ENCODE peak calls at places on chromosome 9, in four cellular contexts. One of them, this sample, is unnamed.
A peak's percentile ranks its signal among the peaks of the same experiment; 100 is the strongest.

GRCh38 chr9:133971121-133971951 is 20.8 kb downstream of the VAV2 start:
- DNase-seq in right atrium auricular region: no peak
- DNase-seq in cardiac muscle cell: no peak
- DNase-seq in PC-9: no peak
- DNase-seq in this sample: no peak

GRCh38 chr9:134503301-134504105 is 138.1 kb upstream of the COL5A1 start:
- DNase-seq in right atrium auricular region: no peak
- DNase-seq in PC-9: no peak
- DNase-seq in cardiac muscle cell: peak; percentile 13
- DNase-seq in this sample: no peak

GRCh38 chr9:122125158-122125890 is 32.2 kb upstream of the TTLL11 start:
- DNase-seq in cardiac muscle cell: peak; percentile 86
- DNase-seq in right atrium auricular region: peak; percentile 83
- DNase-seq in PC-9: peak; percentile 80
- DNase-seq in this sample: peak; percentile 65

GRCh38 chr9:109286571-109286977 is 34.3 kb downstream of the EPB41L4B start:
- DNase-seq in PC-9: peak; percentile 33
- DNase-seq in right atrium auricular region: no peak
- DNase-seq in cardiac muscle cell: peak; percentile 57
- DNase-seq in this sample: no peak

GRCh38 chr9:4339783-4340335 is 40.0 kb upstream of the GLIS3 start:
- DNase-seq in PC-9: no peak
- DNase-seq in cardiac muscle cell: no peak
- DNase-seq in right atrium auricular region: no peak
- DNase-seq in this sample: no peak

GRCh38 chr9:92614763-92615441 is 55.0 kb downstream of the IPPK start:
- DNase-seq in cardiac muscle cell: no peak
- DNase-seq in PC-9: no peak
- DNase-seq in right atrium auricular region: no peak
- DNase-seq in this sample: no peak

GRCh38 chr9:13088734-13089427 is 190.6 kb downstream of the MPDZ start:
- DNase-seq in PC-9: peak; percentile 5
- DNase-seq in cardiac muscle cell: peak; percentile 75
- DNase-seq in right atrium auricular region: no peak
- DNase-seq in this sample: no peak

GRCh38 chr9:17462869-17463464 is 115.9 kb upstream of the SH3GL2 start:
- DNase-seq in cardiac muscle cell: peak; percentile 77
- DNase-seq in right atrium auricular region: no peak
- DNase-seq in PC-9: no peak
- DNase-seq in this sample: no peak

GRCh38 chr9:114434878-114435311 is 47.1 kb upstream of the AKNA start:
- DNase-seq in PC-9: peak; percentile 40
- DNase-seq in cardiac muscle cell: peak; percentile 58
- DNase-seq in right atrium auricular region: no peak
- DNase-seq in this sample: peak; percentile 7

GRCh38 chr9:94921072-94921471 is 194.6 kb downstream of the AOPEP start:
- DNase-seq in PC-9: peak; percentile 52
- DNase-seq in cardiac muscle cell: peak; percentile 65
- DNase-seq in right atrium auricular region: no peak
- DNase-seq in this sample: no peak

GRCh38 chr9:126298319-126298801 is 28.3 kb upstream of the MVB12B start:
- DNase-seq in right atrium auricular region: no peak
- DNase-seq in PC-9: no peak
- DNase-seq in cardiac muscle cell: no peak
- DNase-seq in this sample: no peak

GRCh38 chr9:37949576-37949975 is 45.6 kb upstream of the SLC25A51 start:
- DNase-seq in cardiac muscle cell: no peak
- DNase-seq in right atrium auricular region: no peak
- DNase-seq in PC-9: peak; percentile 31
- DNase-seq in this sample: no peak

GRCh38 chr9:33374634-33375237 is 27.6 kb downstream of the AQP7 start:
- DNase-seq in cardiac muscle cell: peak; percentile 85
- DNase-seq in right atrium auricular region: peak; percentile 86
- DNase-seq in PC-9: peak; percentile 61
- DNase-seq in this sample: peak; percentile 61

GRCh38 chr9:34085581-34086500 is 37.2 kb upstream of the UBAP2 start:
- DNase-seq in right atrium auricular region: no peak
- DNase-seq in PC-9: no peak
- DNase-seq in cardiac muscle cell: no peak
- DNase-seq in this sample: no peak

GRCh38 chr9:36817160-36817834 is 216.8 kb downstream of the PAX5 start:
- DNase-seq in right atrium auricular region: no peak
- DNase-seq in PC-9: no peak
- DNase-seq in cardiac muscle cell: no peak
- DNase-seq in this sample: no peak

GRCh38 chr9:87249029-87249428 is 248.6 kb upstream of the DAPK1 start:
- DNase-seq in PC-9: no peak
- DNase-seq in cardiac muscle cell: no peak
- DNase-seq in right atrium auricular region: no peak
- DNase-seq in this sample: no peak

GRCh38 chr9:136511670-136512592 is 29.1 kb upstream of the SEC16A start:
- DNase-seq in cardiac muscle cell: peak; percentile 86
- DNase-seq in PC-9: no peak
- DNase-seq in right atrium auricular region: peak; percentile 90
- DNase-seq in this sample: no peak

GRCh38 chr9:136511144-136511669 is 28.4 kb upstream of the SEC16A start:
- DNase-seq in PC-9: no peak
- DNase-seq in right atrium auricular region: no peak
- DNase-seq in cardiac muscle cell: no peak
- DNase-seq in this sample: no peak

GRCh38 chr9:136509549-136509948 is 26.7 kb upstream of the SEC16A start:
- DNase-seq in PC-9: no peak
- DNase-seq in cardiac muscle cell: no peak
- DNase-seq in right atrium auricular region: no peak
- DNase-seq in this sample: no peak

GRCh38 chr9:136508729-136509500 is 26.1 kb upstream of the SEC16A start:
- DNase-seq in PC-9: no peak
- DNase-seq in right atrium auricular region: no peak
- DNase-seq in cardiac muscle cell: no peak
- DNase-seq in this sample: no peak

GRCh38 chr9:136510561-136510960 is 27.7 kb upstream of the SEC16A start:
- DNase-seq in cardiac muscle cell: no peak
- DNase-seq in PC-9: no peak
- DNase-seq in right atrium auricular region: no peak
- DNase-seq in this sample: no peak
- H3K27ac ChIP-seq in cardiac muscle cell: no peak overlapping the region
- H3K27ac ChIP-seq in PC-9: no peak overlapping the region
- H3K27ac ChIP-seq in right atrium auricular region: peak overlapping the region; percentile 72
- H3K27ac ChIP-seq in this sample: no peak overlapping the region

GRCh38 chr9:96050048-96050875 is 174.8 kb downstream of the ERCC6L2 start:
- DNase-seq in cardiac muscle cell: no peak
- DNase-seq in right atrium auricular region: no peak
- DNase-seq in PC-9: no peak
- DNase-seq in this sample: no peak
- H3K4me3 ChIP-seq in cardiac muscle cell: no peak overlapping the region
- H3K4me3 ChIP-seq in right atrium auricular region: no peak overlapping the region
- H3K4me3 ChIP-seq in PC-9: no peak overlapping the region
- H3K4me3 ChIP-seq in this sample: no peak overlapping the region

GRCh38 chr9:136255166-136255538 is 9.5 kb upstream of the QSOX2 start:
- DNase-seq in right atrium auricular region: no peak
- DNase-seq in cardiac muscle cell: peak; percentile 64
- DNase-seq in PC-9: no peak
- DNase-seq in this sample: no peak
- H3K27me3 ChIP-seq in right atrium auricular region: no peaks in the 10 kb centered on the region
- H3K27me3 ChIP-seq in cardiac muscle cell: no peaks in the 10 kb centered on the region
- H3K27me3 ChIP-seq in PC-9: peaks cover 54% of the 10 kb centered on the region
- H3K27me3 ChIP-seq in this sample: no peaks in the 10 kb centered on the region

GRCh38 chr9:136799079-136799853 is 3.1 kb downstream of the CCDC183 start:
- DNase-seq in PC-9: no peak
- DNase-seq in right atrium auricular region: no peak
- DNase-seq in cardiac muscle cell: peak; percentile 13
- DNase-seq in this sample: no peak
- H3K27ac ChIP-seq in PC-9: no peak overlapping the region
- H3K27ac ChIP-seq in right atrium auricular region: peak overlapping the region; percentile 32
- H3K27ac ChIP-seq in cardiac muscle cell: peak overlapping the region; percentile 99
- H3K27ac ChIP-seq in this sample: no peak overlapping the region

GRCh38 chr9:72213906-72214305 is 64.7 kb downstream of the GDA start:
- DNase-seq in PC-9: no peak
- DNase-seq in right atrium auricular region: no peak
- DNase-seq in cardiac muscle cell: no peak
- DNase-seq in this sample: no peak
- H3K4me3 ChIP-seq in PC-9: no peak overlapping the region
- H3K4me3 ChIP-seq in right atrium auricular region: no peak overlapping the region
- H3K4me3 ChIP-seq in cardiac muscle cell: no peak overlapping the region
- H3K4me3 ChIP-seq in this sample: no peak overlapping the region

GRCh38 chr9:132412089-132412488 is 2.1 kb downstream of the CFAP77 start:
- DNase-seq in right atrium auricular region: no peak
- DNase-seq in PC-9: no peak
- DNase-seq in cardiac muscle cell: peak; percentile 21
- DNase-seq in this sample: peak; percentile 24
- H3K27me3 ChIP-seq in right atrium auricular region: no peaks in the 10 kb centered on the region
- H3K27me3 ChIP-seq in PC-9: peaks cover 76% of the 10 kb centered on the region
- H3K27me3 ChIP-seq in cardiac muscle cell: peaks cover 52% of the 10 kb centered on the region
- H3K27me3 ChIP-seq in this sample: peaks cover 29% of the 10 kb centered on the region

GRCh38 chr9:77978086-77978781 is 53.4 kb downstream of the GNAQ start:
- DNase-seq in right atrium auricular region: no peak
- DNase-seq in PC-9: no peak
- DNase-seq in cardiac muscle cell: no peak
- DNase-seq in this sample: no peak
- H3K27ac ChIP-seq in right atrium auricular region: no peak overlapping the region
- H3K27ac ChIP-seq in PC-9: no peak overlapping the region
- H3K27ac ChIP-seq in cardiac muscle cell: no peak overlapping the region
- H3K27ac ChIP-seq in this sample: no peak overlapping the region

GRCh38 chr9:129337287-129338140 is 159.5 kb upstream of the IER5L start:
- DNase-seq in cardiac muscle cell: peak; percentile 16
- DNase-seq in right atrium auricular region: no peak
- DNase-seq in PC-9: no peak
- DNase-seq in this sample: no peak

GRCh38 chr9:129334744-129335080 is 156.7 kb upstream of the IER5L start:
- DNase-seq in cardiac muscle cell: no peak
- DNase-seq in PC-9: no peak
- DNase-seq in right atrium auricular region: no peak
- DNase-seq in this sample: no peak

GRCh38 chr9:129335456-129336129 is 157.5 kb upstream of the IER5L start:
- DNase-seq in right atrium auricular region: no peak
- DNase-seq in PC-9: peak; percentile 43
- DNase-seq in cardiac muscle cell: peak; percentile 53
- DNase-seq in this sample: no peak

GRCh38 chr9:129336130-129336528 is 158.1 kb upstream of the IER5L start:
- DNase-seq in cardiac muscle cell: peak; percentile 90
- DNase-seq in PC-9: no peak
- DNase-seq in right atrium auricular region: no peak
- DNase-seq in this sample: no peak

DNA sequence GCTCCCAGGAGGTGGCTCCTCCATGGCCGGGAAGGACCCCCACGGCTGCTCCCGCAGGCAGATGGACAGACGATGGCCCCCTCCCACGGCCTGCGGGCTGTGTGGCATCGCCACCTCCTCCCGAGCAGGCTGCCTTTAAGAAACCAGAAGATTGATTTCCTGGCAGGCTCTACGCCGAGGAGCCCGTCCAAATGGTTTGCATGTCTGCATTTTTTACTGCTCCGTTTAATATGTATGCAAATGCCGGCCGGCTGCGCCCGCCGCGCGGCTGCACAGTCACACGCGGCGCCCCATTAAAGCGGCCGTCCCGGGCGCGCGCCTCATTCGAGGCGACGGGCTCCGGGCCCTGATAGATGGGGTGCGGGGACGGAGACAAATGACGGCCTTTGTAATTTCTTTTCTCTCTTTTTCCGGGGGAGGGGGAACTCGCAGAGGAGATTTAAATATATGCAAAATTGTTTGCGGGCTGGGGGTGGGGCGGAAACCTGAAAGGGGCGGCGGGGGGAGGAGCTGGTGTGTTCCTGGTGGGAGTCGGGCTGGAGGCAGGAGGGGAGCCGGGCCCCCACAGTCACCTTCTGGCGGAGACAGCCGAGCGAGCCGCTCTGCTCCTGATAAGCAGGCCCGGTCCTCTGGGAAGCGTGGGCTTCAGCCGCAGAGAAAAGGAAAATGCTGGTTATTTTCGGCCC is 158.7 kb upstream of the IER5L start:
- DNase-seq in right atrium auricular region: no peak
- DNase-seq in cardiac muscle cell: peak; percentile 85
- DNase-seq in PC-9: no peak
- DNase-seq in this sample: peak; percentile 29
- H3K4me3 ChIP-seq in right atrium auricular region: peak overlapping the region; percentile 48
- H3K4me3 ChIP-seq in cardiac muscle cell: peak overlapping the region; percentile 7
- H3K4me3 ChIP-seq in PC-9: no peak overlapping the region
- H3K4me3 ChIP-seq in this sample: peak overlapping the region; percentile 46

GRCh38 chr9:120643096-120643495 is 63.1 kb upstream of the CDK5RAP2 start:
- DNase-seq in cardiac muscle cell: no peak
- DNase-seq in PC-9: no peak
- DNase-seq in right atrium auricular region: no peak
- DNase-seq in this sample: no peak

GRCh38 chr9:120640380-120640779 is 60.4 kb upstream of the CDK5RAP2 start:
- DNase-seq in PC-9: no peak
- DNase-seq in right atrium auricular region: no peak
- DNase-seq in cardiac muscle cell: no peak
- DNase-seq in this sample: no peak

GRCh38 chr9:120637919-120638318 is 58.0 kb upstream of the CDK5RAP2 start:
- DNase-seq in PC-9: no peak
- DNase-seq in cardiac muscle cell: no peak
- DNase-seq in right atrium auricular region: no peak
- DNase-seq in this sample: no peak

GRCh38 chr9:120646943-120647342 is 67.0 kb upstream of the CDK5RAP2 start:
- DNase-seq in PC-9: no peak
- DNase-seq in right atrium auricular region: no peak
- DNase-seq in cardiac muscle cell: no peak
- DNase-seq in this sample: no peak

DNA sequence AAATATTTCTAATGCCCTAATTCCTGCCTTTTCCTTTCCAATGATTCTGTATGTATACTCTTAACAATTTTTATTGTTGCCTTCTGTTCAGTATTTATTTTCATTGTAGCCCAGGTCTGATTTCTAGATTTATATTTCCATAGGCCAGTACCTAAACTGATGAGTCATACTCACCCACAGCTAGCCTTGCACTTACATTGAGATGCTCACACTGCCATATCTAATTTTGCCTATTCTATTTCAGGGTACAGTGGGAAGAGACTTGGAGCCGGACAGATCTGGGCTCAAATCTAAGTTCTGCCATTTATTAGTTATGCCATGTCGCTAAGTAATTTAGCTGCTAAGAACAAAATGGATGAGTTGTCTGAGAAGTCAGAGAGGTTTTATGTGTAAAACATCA is 62.2 kb upstream of the CDK5RAP2 start:
- DNase-seq in cardiac muscle cell: no peak
- DNase-seq in PC-9: no peak
- DNase-seq in right atrium auricular region: no peak
- DNase-seq in this sample: no peak
- H3K27me3 ChIP-seq in cardiac muscle cell: no peaks in the 10 kb centered on the region
- H3K27me3 ChIP-seq in PC-9: no peaks in the 10 kb centered on the region
- H3K27me3 ChIP-seq in right atrium auricular region: no peaks in the 10 kb centered on the region
- H3K27me3 ChIP-seq in this sample: no peaks in the 10 kb centered on the region

This sample was measured in CD4-positive, alpha-beta memory T cell.